ENCODE peak calls at places on chromosome 16, in nine cellular contexts. One of them, this sample, is unnamed. For H3K4me1, the result is how much of the 10 kb centered on the place peaks cover.

GRCh38 chr16:69712277-69712676 is 14.1 kb downstream of the NQO1 start:
- DNase-seq in adipocyte: no peak
- DNase-seq in stomach: no peak
- DNase-seq in neural progenitor cell: no peak
- DNase-seq in heart right ventricle: no peak
- DNase-seq in GM23338: no peak
- DNase-seq in IMR-90: no peak
- DNase-seq in H1: peak
- DNase-seq in naive thymus-derived CD4-positive, alpha-beta T cell: no peak
- DNase-seq in this sample: no peak

GRCh38 chr16:87956771-87957279 is 5.6 kb downstream of the BANP start:
- DNase-seq in adipocyte: no peak
- DNase-seq in stomach: no peak
- DNase-seq in neural progenitor cell: no peak
- DNase-seq in heart right ventricle: no peak
- DNase-seq in GM23338: peak
- DNase-seq in IMR-90: peak
- DNase-seq in H1: no peak
- DNase-seq in naive thymus-derived CD4-positive, alpha-beta T cell: no peak
- DNase-seq in this sample: no peak

GRCh38 chr16:75000481-75001081 is 1.8 kb downstream of the ZNRF1 start:
- DNase-seq in adipocyte: peak
- DNase-seq in stomach: no peak
- DNase-seq in neural progenitor cell: peak
- DNase-seq in heart right ventricle: no peak
- DNase-seq in GM23338: no peak
- DNase-seq in IMR-90: peak
- DNase-seq in H1: no peak
- DNase-seq in naive thymus-derived CD4-positive, alpha-beta T cell: no peak
- DNase-seq in this sample: no peak

GRCh38 chr16:68272501-68273209 is 8.3 kb downstream of the SLC7A6 start:
- DNase-seq in adipocyte: no peak
- DNase-seq in stomach: peak
- DNase-seq in neural progenitor cell: no peak
- DNase-seq in heart right ventricle: no peak
- DNase-seq in GM23338: no peak
- DNase-seq in IMR-90: no peak
- DNase-seq in H1: no peak
- DNase-seq in naive thymus-derived CD4-positive, alpha-beta T cell: peak
- DNase-seq in this sample: peak

GRCh38 chr16:75024591-75024990 is 25.8 kb downstream of the ZNRF1 start:
- DNase-seq in adipocyte: no peak
- DNase-seq in stomach: no peak
- DNase-seq in neural progenitor cell: no peak
- DNase-seq in heart right ventricle: no peak
- DNase-seq in GM23338: no peak
- DNase-seq in IMR-90: no peak
- DNase-seq in H1: no peak
- DNase-seq in naive thymus-derived CD4-positive, alpha-beta T cell: no peak
- DNase-seq in this sample: no peak

GRCh38 chr16:88619859-88620655 is 18.3 kb upstream of the IL17C start:
- DNase-seq in adipocyte: no peak
- DNase-seq in stomach: no peak
- DNase-seq in neural progenitor cell: no peak
- DNase-seq in heart right ventricle: no peak
- DNase-seq in GM23338: no peak
- DNase-seq in IMR-90: peak
- DNase-seq in H1: no peak
- DNase-seq in naive thymus-derived CD4-positive, alpha-beta T cell: no peak
- DNase-seq in this sample: no peak

GRCh38 chr16:86888240-86889044 is 310.1 kb downstream of the FOXL1 start:
- DNase-seq in adipocyte: no peak
- DNase-seq in stomach: no peak
- DNase-seq in neural progenitor cell: no peak
- DNase-seq in heart right ventricle: no peak
- DNase-seq in GM23338: no peak
- DNase-seq in IMR-90: peak
- DNase-seq in H1: no peak
- DNase-seq in naive thymus-derived CD4-positive, alpha-beta T cell: no peak
- DNase-seq in this sample: no peak

GRCh38 chr16:87101903-87102302 is 215.3 kb downstream of the C16orf95 start:
- DNase-seq in adipocyte: peak
- DNase-seq in stomach: no peak
- DNase-seq in neural progenitor cell: no peak
- DNase-seq in heart right ventricle: no peak
- DNase-seq in GM23338: no peak
- DNase-seq in IMR-90: peak
- DNase-seq in H1: no peak
- DNase-seq in naive thymus-derived CD4-positive, alpha-beta T cell: no peak
- DNase-seq in this sample: no peak

GRCh38 chr16:67025151-67025550 is 3.8 kb upstream of the CBFB start:
- DNase-seq in adipocyte: no peak
- DNase-seq in stomach: no peak
- DNase-seq in neural progenitor cell: no peak
- DNase-seq in heart right ventricle: no peak
- DNase-seq in GM23338: no peak
- DNase-seq in IMR-90: no peak
- DNase-seq in H1: no peak
- DNase-seq in naive thymus-derived CD4-positive, alpha-beta T cell: no peak
- DNase-seq in this sample: no peak

GRCh38 chr16:27237229-27238015 is 31.1 kb downstream of the NSMCE1 start:
- DNase-seq in adipocyte: no peak
- DNase-seq in stomach: peak
- DNase-seq in neural progenitor cell: peak
- DNase-seq in heart right ventricle: no peak
- DNase-seq in GM23338: peak
- DNase-seq in IMR-90: no peak
- DNase-seq in H1: no peak
- DNase-seq in naive thymus-derived CD4-positive, alpha-beta T cell: peak
- DNase-seq in this sample: no peak

GRCh38 chr16:13110124-13110796 is 208.9 kb downstream of the SHISA9 start:
- DNase-seq in adipocyte: peak
- DNase-seq in stomach: no peak
- DNase-seq in neural progenitor cell: peak
- DNase-seq in heart right ventricle: no peak
- DNase-seq in GM23338: peak
- DNase-seq in IMR-90: no peak
- DNase-seq in H1: no peak
- DNase-seq in naive thymus-derived CD4-positive, alpha-beta T cell: no peak
- DNase-seq in this sample: peak

GRCh38 chr16:78706637-78707036 is 607.2 kb downstream of the WWOX start:
- DNase-seq in adipocyte: no peak
- DNase-seq in stomach: no peak
- DNase-seq in neural progenitor cell: no peak
- DNase-seq in heart right ventricle: no peak
- DNase-seq in GM23338: peak
- DNase-seq in IMR-90: no peak
- DNase-seq in H1: no peak
- DNase-seq in naive thymus-derived CD4-positive, alpha-beta T cell: no peak
- DNase-seq in this sample: peak

GRCh38 chr16:29304251-29304900 is 102.1 kb downstream of the NPIPB11 start:
- DNase-seq in adipocyte: no peak
- DNase-seq in stomach: no peak
- DNase-seq in neural progenitor cell: no peak
- DNase-seq in heart right ventricle: no peak
- DNase-seq in GM23338: no peak
- DNase-seq in IMR-90: no peak
- DNase-seq in H1: no peak
- DNase-seq in naive thymus-derived CD4-positive, alpha-beta T cell: no peak
- DNase-seq in this sample: no peak

GRCh38 chr16:68848786-68849185 is 5.5 kb downstream of the TANGO6 start:
- DNase-seq in adipocyte: no peak
- DNase-seq in stomach: no peak
- DNase-seq in neural progenitor cell: no peak
- DNase-seq in heart right ventricle: no peak
- DNase-seq in GM23338: no peak
- DNase-seq in IMR-90: no peak
- DNase-seq in H1: no peak
- DNase-seq in naive thymus-derived CD4-positive, alpha-beta T cell: no peak
- DNase-seq in this sample: no peak

GRCh38 chr16:11627822-11628457 is 40.3 kb upstream of the SNN start:
- DNase-seq in adipocyte: no peak
- DNase-seq in stomach: peak
- DNase-seq in neural progenitor cell: no peak
- DNase-seq in heart right ventricle: peak
- DNase-seq in GM23338: no peak
- DNase-seq in IMR-90: peak
- DNase-seq in H1: no peak
- DNase-seq in naive thymus-derived CD4-positive, alpha-beta T cell: no peak
- DNase-seq in this sample: no peak
- H3K4me1 ChIP-seq in adipocyte: under half
- H3K4me1 ChIP-seq in stomach: under half
- H3K4me1 ChIP-seq in neural progenitor cell: under half
- H3K4me1 ChIP-seq in heart right ventricle: under half
- H3K4me1 ChIP-seq in GM23338: under half
- H3K4me1 ChIP-seq in IMR-90: under half
- H3K4me1 ChIP-seq in H1: under half
- H3K4me1 ChIP-seq in naive thymus-derived CD4-positive, alpha-beta T cell: under half
- H3K4me1 ChIP-seq in this sample: under half

DNA sequence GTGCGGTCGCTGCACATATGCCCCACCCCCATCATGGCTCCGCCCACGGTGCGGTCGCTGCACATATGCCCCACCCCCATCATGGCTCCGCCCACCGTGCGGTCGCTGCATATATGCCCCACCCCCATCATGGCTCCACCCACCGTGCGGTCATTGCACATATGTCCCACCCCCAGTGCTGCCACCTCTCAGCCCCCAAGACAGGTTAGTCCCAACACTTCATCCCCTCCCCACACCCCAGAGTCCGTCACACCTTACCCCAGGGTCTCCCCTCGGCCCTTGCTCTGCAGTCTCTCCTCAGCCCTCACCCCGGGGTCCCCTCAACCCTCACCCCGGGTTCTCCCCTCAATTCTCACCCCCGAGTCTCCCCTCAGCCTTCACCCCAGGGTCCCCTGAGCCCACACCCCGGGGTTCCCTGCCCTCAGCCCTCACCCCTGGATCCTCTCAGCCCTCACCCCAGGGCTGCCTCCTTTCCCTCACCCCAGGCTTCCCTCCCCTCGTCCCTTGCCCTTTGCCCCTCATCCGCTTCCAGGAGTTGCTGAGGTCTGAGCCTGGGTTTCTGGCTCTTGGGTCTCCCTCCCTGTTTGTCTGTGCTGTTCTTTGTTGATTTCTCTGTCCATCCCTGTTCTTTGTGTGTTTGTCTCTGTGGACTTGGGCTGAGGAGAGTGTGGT is 25.6 kb downstream of the TPSG1 start:
- DNase-seq in adipocyte: no peak
- DNase-seq in stomach: no peak
- DNase-seq in neural progenitor cell: no peak
- DNase-seq in heart right ventricle: no peak
- DNase-seq in GM23338: no peak
- DNase-seq in IMR-90: no peak
- DNase-seq in H1: no peak
- DNase-seq in naive thymus-derived CD4-positive, alpha-beta T cell: no peak
- DNase-seq in this sample: no peak
- H3K4me1 ChIP-seq in adipocyte: under half
- H3K4me1 ChIP-seq in stomach: under half
- H3K4me1 ChIP-seq in neural progenitor cell: under half
- H3K4me1 ChIP-seq in heart right ventricle: under half
- H3K4me1 ChIP-seq in GM23338: under half
- H3K4me1 ChIP-seq in IMR-90: under half
- H3K4me1 ChIP-seq in H1: under half
- H3K4me1 ChIP-seq in naive thymus-derived CD4-positive, alpha-beta T cell: under half
- H3K4me1 ChIP-seq in this sample: under half

GRCh38 chr16:661184-661821 is 6.6 kb upstream of the RHOT2 start:
- DNase-seq in adipocyte: no peak
- DNase-seq in stomach: no peak
- DNase-seq in neural progenitor cell: no peak
- DNase-seq in heart right ventricle: no peak
- DNase-seq in GM23338: no peak
- DNase-seq in IMR-90: no peak
- DNase-seq in H1: no peak
- DNase-seq in naive thymus-derived CD4-positive, alpha-beta T cell: no peak
- DNase-seq in this sample: no peak

GRCh38 chr16:659618-660017 is 8.3 kb upstream of the RHOT2 start:
- DNase-seq in adipocyte: no peak
- DNase-seq in stomach: no peak
- DNase-seq in neural progenitor cell: no peak
- DNase-seq in heart right ventricle: no peak
- DNase-seq in GM23338: no peak
- DNase-seq in IMR-90: no peak
- DNase-seq in H1: no peak
- DNase-seq in naive thymus-derived CD4-positive, alpha-beta T cell: no peak
- DNase-seq in this sample: no peak

GRCh38 chr16:658679-659571 is 9.0 kb upstream of the RHOT2 start:
- DNase-seq in adipocyte: no peak
- DNase-seq in stomach: no peak
- DNase-seq in neural progenitor cell: no peak
- DNase-seq in heart right ventricle: no peak
- DNase-seq in GM23338: no peak
- DNase-seq in IMR-90: no peak
- DNase-seq in H1: no peak
- DNase-seq in naive thymus-derived CD4-positive, alpha-beta T cell: no peak
- DNase-seq in this sample: no peak

GRCh38 chr16:660459-661183 is 7.3 kb upstream of the RHOT2 start:
- DNase-seq in adipocyte: peak
- DNase-seq in stomach: peak
- DNase-seq in neural progenitor cell: peak
- DNase-seq in heart right ventricle: peak
- DNase-seq in GM23338: peak
- DNase-seq in IMR-90: peak
- DNase-seq in H1: peak
- DNase-seq in naive thymus-derived CD4-positive, alpha-beta T cell: no peak
- DNase-seq in this sample: peak

DNA sequence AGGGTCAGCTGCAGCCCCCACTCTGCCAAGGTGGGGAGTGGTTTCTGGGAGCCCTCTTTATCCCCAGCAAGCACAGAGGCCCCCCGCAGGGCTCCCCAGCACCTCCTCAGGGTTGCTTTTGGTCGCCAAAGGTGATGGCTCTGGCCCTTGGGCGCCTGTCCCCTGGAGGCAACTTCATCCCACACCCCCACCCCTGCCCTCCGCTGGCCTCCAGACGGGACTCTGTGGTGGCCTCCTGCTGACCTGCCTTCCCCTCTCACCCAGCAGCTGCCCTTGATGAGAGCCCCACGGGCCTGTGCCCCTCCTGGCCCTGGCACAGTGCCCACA is 7.8 kb upstream of the RHOT2 start:
- DNase-seq in adipocyte: no peak
- DNase-seq in stomach: no peak
- DNase-seq in neural progenitor cell: no peak
- DNase-seq in heart right ventricle: no peak
- DNase-seq in GM23338: no peak
- DNase-seq in IMR-90: no peak
- DNase-seq in H1: no peak
- DNase-seq in naive thymus-derived CD4-positive, alpha-beta T cell: no peak
- DNase-seq in this sample: no peak
- H3K4me1 ChIP-seq in adipocyte: under half
- H3K4me1 ChIP-seq in stomach: under half
- H3K4me1 ChIP-seq in neural progenitor cell: under half
- H3K4me1 ChIP-seq in heart right ventricle: under half
- H3K4me1 ChIP-seq in GM23338: under half
- H3K4me1 ChIP-seq in IMR-90: under half
- H3K4me1 ChIP-seq in H1: under half
- H3K4me1 ChIP-seq in naive thymus-derived CD4-positive, alpha-beta T cell: under half
- H3K4me1 ChIP-seq in this sample: under half

GRCh38 chr16:11677959-11678881 is 10.0 kb downstream of the SNN start:
- DNase-seq in adipocyte: no peak
- DNase-seq in stomach: no peak
- DNase-seq in neural progenitor cell: no peak
- DNase-seq in heart right ventricle: no peak
- DNase-seq in GM23338: no peak
- DNase-seq in IMR-90: no peak
- DNase-seq in H1: no peak
- DNase-seq in naive thymus-derived CD4-positive, alpha-beta T cell: no peak
- DNase-seq in this sample: no peak
- H3K4me1 ChIP-seq in adipocyte: under half
- H3K4me1 ChIP-seq in stomach: half or more
- H3K4me1 ChIP-seq in neural progenitor cell: under half
- H3K4me1 ChIP-seq in heart right ventricle: half or more
- H3K4me1 ChIP-seq in GM23338: under half
- H3K4me1 ChIP-seq in IMR-90: under half
- H3K4me1 ChIP-seq in H1: under half
- H3K4me1 ChIP-seq in naive thymus-derived CD4-positive, alpha-beta T cell: under half
- H3K4me1 ChIP-seq in this sample: half or more

GRCh38 chr16:50761276-50761675 is 19.4 kb downstream of the CYLD start:
- DNase-seq in adipocyte: no peak
- DNase-seq in stomach: no peak
- DNase-seq in neural progenitor cell: no peak
- DNase-seq in heart right ventricle: no peak
- DNase-seq in GM23338: no peak
- DNase-seq in IMR-90: no peak
- DNase-seq in H1: no peak
- DNase-seq in naive thymus-derived CD4-positive, alpha-beta T cell: no peak
- DNase-seq in this sample: no peak
- H3K4me1 ChIP-seq in adipocyte: under half
- H3K4me1 ChIP-seq in stomach: under half
- H3K4me1 ChIP-seq in neural progenitor cell: under half
- H3K4me1 ChIP-seq in heart right ventricle: under half
- H3K4me1 ChIP-seq in GM23338: under half
- H3K4me1 ChIP-seq in IMR-90: under half
- H3K4me1 ChIP-seq in H1: under half
- H3K4me1 ChIP-seq in naive thymus-derived CD4-positive, alpha-beta T cell: half or more
- H3K4me1 ChIP-seq in this sample: under half